ENCODE peak calls at places on chromosomes 12 and 14, in ten cellular contexts. One of them, this sample, is unnamed.
A peak's percentile ranks its signal among the peaks of the same experiment; 100 is the strongest.

GRCh38 chr12:122837306-122838265 is 2.3 kb downstream of the HIP1R start:
- DNase-seq in stomach: peak; percentile 76
- DNase-seq in CD8-positive, alpha-beta T cell: no peak
- DNase-seq in tibial nerve: no peak
- DNase-seq in uterus: no peak
- DNase-seq in AG04450: no peak
- DNase-seq in HCT116: no peak
- DNase-seq in dorsolateral prefrontal cortex: no peak
- DNase-seq in fibroblast of the aortic adventitia: no peak
- DNase-seq in thyroid gland: no peak
- DNase-seq in this sample: no peak

GRCh38 chr12:54125950-54126695 is 62.7 kb downstream of the SMUG1 start:
- DNase-seq in stomach: peak; percentile 75
- DNase-seq in CD8-positive, alpha-beta T cell: no peak
- DNase-seq in tibial nerve: peak; percentile 32
- DNase-seq in uterus: peak; percentile 43
- DNase-seq in AG04450: no peak
- DNase-seq in HCT116: no peak
- DNase-seq in dorsolateral prefrontal cortex: no peak
- DNase-seq in fibroblast of the aortic adventitia: no peak
- DNase-seq in thyroid gland: peak; percentile 8
- DNase-seq in this sample: peak; percentile 24

GRCh38 chr12:58034311-58034710 is 92.9 kb downstream of the ATP23 start:
- DNase-seq in stomach: no peak
- DNase-seq in CD8-positive, alpha-beta T cell: no peak
- DNase-seq in tibial nerve: no peak
- DNase-seq in uterus: no peak
- DNase-seq in AG04450: no peak
- DNase-seq in HCT116: no peak
- DNase-seq in dorsolateral prefrontal cortex: no peak
- DNase-seq in fibroblast of the aortic adventitia: no peak
- DNase-seq in thyroid gland: no peak
- DNase-seq in this sample: peak; percentile 83

GRCh38 chr12:30898846-30899245 is 27.7 kb upstream of the TSPAN11 start:
- DNase-seq in stomach: no peak
- DNase-seq in CD8-positive, alpha-beta T cell: no peak
- DNase-seq in tibial nerve: no peak
- DNase-seq in uterus: no peak
- DNase-seq in AG04450: no peak
- DNase-seq in HCT116: no peak
- DNase-seq in dorsolateral prefrontal cortex: no peak
- DNase-seq in fibroblast of the aortic adventitia: no peak
- DNase-seq in thyroid gland: no peak
- DNase-seq in this sample: no peak

GRCh38 chr14:106657460-106657859 is 1131.1 kb downstream of the TMEM121 start:
- DNase-seq in stomach: no peak
- DNase-seq in CD8-positive, alpha-beta T cell: peak; percentile 56
- DNase-seq in tibial nerve: no peak
- DNase-seq in uterus: no peak
- DNase-seq in AG04450: no peak
- DNase-seq in HCT116: no peak
- DNase-seq in dorsolateral prefrontal cortex: no peak
- DNase-seq in fibroblast of the aortic adventitia: no peak
- DNase-seq in thyroid gland: no peak
- DNase-seq in this sample: no peak

GRCh38 chr12:67816269-67816668 is 167.7 kb downstream of the DYRK2 start:
- DNase-seq in stomach: no peak
- DNase-seq in CD8-positive, alpha-beta T cell: no peak
- DNase-seq in tibial nerve: no peak
- DNase-seq in uterus: no peak
- DNase-seq in AG04450: no peak
- DNase-seq in HCT116: no peak
- DNase-seq in dorsolateral prefrontal cortex: no peak
- DNase-seq in fibroblast of the aortic adventitia: no peak
- DNase-seq in thyroid gland: no peak
- DNase-seq in this sample: no peak

GRCh38 chr12:119613319-119613936 is 19.9 kb downstream of the TMEM233 start:
- DNase-seq in stomach: peak; percentile 35
- DNase-seq in CD8-positive, alpha-beta T cell: no peak
- DNase-seq in tibial nerve: no peak
- DNase-seq in uterus: no peak
- DNase-seq in AG04450: no peak
- DNase-seq in HCT116: peak; percentile 70
- DNase-seq in dorsolateral prefrontal cortex: no peak
- DNase-seq in fibroblast of the aortic adventitia: peak; percentile 31
- DNase-seq in thyroid gland: peak; percentile 82
- DNase-seq in this sample: no peak

GRCh38 chr12:22656376-22656775 is 31.4 kb downstream of the ETNK1 start:
- DNase-seq in stomach: no peak
- DNase-seq in CD8-positive, alpha-beta T cell: no peak
- DNase-seq in tibial nerve: no peak
- DNase-seq in uterus: no peak
- DNase-seq in AG04450: no peak
- DNase-seq in HCT116: no peak
- DNase-seq in dorsolateral prefrontal cortex: no peak
- DNase-seq in fibroblast of the aortic adventitia: no peak
- DNase-seq in thyroid gland: peak; percentile 44
- DNase-seq in this sample: no peak

GRCh38 chr12:21502164-21502496 is 541 bp downstream of the GOLT1B start:
- DNase-seq in stomach: peak; percentile 26
- DNase-seq in CD8-positive, alpha-beta T cell: peak; percentile 41
- DNase-seq in tibial nerve: no peak
- DNase-seq in uterus: no peak
- DNase-seq in AG04450: no peak
- DNase-seq in HCT116: no peak
- DNase-seq in dorsolateral prefrontal cortex: peak; percentile 33
- DNase-seq in fibroblast of the aortic adventitia: peak; percentile 33
- DNase-seq in thyroid gland: peak; percentile 42
- DNase-seq in this sample: peak; percentile 42

GRCh38 chr14:38254565-38255407 is 1.1 kb downstream of the CLEC14A start:
- DNase-seq in stomach: peak; percentile 41
- DNase-seq in CD8-positive, alpha-beta T cell: no peak
- DNase-seq in tibial nerve: no peak
- DNase-seq in uterus: no peak
- DNase-seq in AG04450: no peak
- DNase-seq in HCT116: no peak
- DNase-seq in dorsolateral prefrontal cortex: no peak
- DNase-seq in fibroblast of the aortic adventitia: no peak
- DNase-seq in thyroid gland: no peak
- DNase-seq in this sample: no peak

GRCh38 chr14:95275507-95275906 is 44.2 kb downstream of the CLMN start:
- DNase-seq in stomach: no peak
- DNase-seq in CD8-positive, alpha-beta T cell: no peak
- DNase-seq in tibial nerve: no peak
- DNase-seq in uterus: no peak
- DNase-seq in AG04450: no peak
- DNase-seq in HCT116: no peak
- DNase-seq in dorsolateral prefrontal cortex: no peak
- DNase-seq in fibroblast of the aortic adventitia: no peak
- DNase-seq in thyroid gland: no peak
- DNase-seq in this sample: no peak

GRCh38 chr12:121626853-121627623 is 708 bp downstream of the ORAI1 start:
- DNase-seq in stomach: peak; percentile 58
- DNase-seq in CD8-positive, alpha-beta T cell: peak; percentile 84
- DNase-seq in tibial nerve: peak; percentile 44
- DNase-seq in uterus: peak; percentile 60
- DNase-seq in AG04450: no peak
- DNase-seq in HCT116: no peak
- DNase-seq in dorsolateral prefrontal cortex: peak; percentile 43
- DNase-seq in fibroblast of the aortic adventitia: peak; percentile 57
- DNase-seq in thyroid gland: peak; percentile 70
- DNase-seq in this sample: peak; percentile 74

GRCh38 chr12:13190275-13190674 is 6.3 kb upstream of the EMP1 start:
- DNase-seq in stomach: no peak
- DNase-seq in CD8-positive, alpha-beta T cell: no peak
- DNase-seq in tibial nerve: no peak
- DNase-seq in uterus: no peak
- DNase-seq in AG04450: no peak
- DNase-seq in HCT116: no peak
- DNase-seq in dorsolateral prefrontal cortex: no peak
- DNase-seq in fibroblast of the aortic adventitia: no peak
- DNase-seq in thyroid gland: no peak
- DNase-seq in this sample: no peak

GRCh38 chr12:100234591-100235304 is 32.1 kb downstream of the DEPDC4 start:
- DNase-seq in stomach: no peak
- DNase-seq in CD8-positive, alpha-beta T cell: no peak
- DNase-seq in tibial nerve: no peak
- DNase-seq in uterus: no peak
- DNase-seq in AG04450: peak; percentile 51
- DNase-seq in HCT116: peak; percentile 29
- DNase-seq in dorsolateral prefrontal cortex: no peak
- DNase-seq in fibroblast of the aortic adventitia: peak; percentile 83
- DNase-seq in thyroid gland: no peak
- DNase-seq in this sample: no peak
- H3K4me3 ChIP-seq in stomach: no peak overlapping the region
- H3K4me3 ChIP-seq in CD8-positive, alpha-beta T cell: no peak overlapping the region
- H3K4me3 ChIP-seq in tibial nerve: no peak overlapping the region
- H3K4me3 ChIP-seq in uterus: no peak overlapping the region
- H3K4me3 ChIP-seq in AG04450: no peak overlapping the region
- H3K4me3 ChIP-seq in HCT116: no peak overlapping the region
- H3K4me3 ChIP-seq in dorsolateral prefrontal cortex: no peak overlapping the region
- H3K4me3 ChIP-seq in fibroblast of the aortic adventitia: no peak overlapping the region
- H3K4me3 ChIP-seq in thyroid gland: no peak overlapping the region
- H3K4me3 ChIP-seq in this sample: no peak overlapping the region

GRCh38 chr12:91804533-91804932 is 341.1 kb downstream of the BTG1 start:
- DNase-seq in stomach: no peak
- DNase-seq in CD8-positive, alpha-beta T cell: no peak
- DNase-seq in tibial nerve: no peak
- DNase-seq in uterus: no peak
- DNase-seq in AG04450: no peak
- DNase-seq in HCT116: peak; percentile 81
- DNase-seq in dorsolateral prefrontal cortex: no peak
- DNase-seq in fibroblast of the aortic adventitia: no peak
- DNase-seq in thyroid gland: no peak
- DNase-seq in this sample: no peak

GRCh38 chr12:91801048-91801447 is 344.6 kb downstream of the BTG1 start:
- DNase-seq in stomach: no peak
- DNase-seq in CD8-positive, alpha-beta T cell: no peak
- DNase-seq in tibial nerve: no peak
- DNase-seq in uterus: no peak
- DNase-seq in AG04450: no peak
- DNase-seq in HCT116: no peak
- DNase-seq in dorsolateral prefrontal cortex: no peak
- DNase-seq in fibroblast of the aortic adventitia: no peak
- DNase-seq in thyroid gland: no peak
- DNase-seq in this sample: no peak

GRCh38 chr12:91810531-91810930 is 335.1 kb downstream of the BTG1 start:
- DNase-seq in stomach: no peak
- DNase-seq in CD8-positive, alpha-beta T cell: no peak
- DNase-seq in tibial nerve: no peak
- DNase-seq in uterus: no peak
- DNase-seq in AG04450: no peak
- DNase-seq in HCT116: no peak
- DNase-seq in dorsolateral prefrontal cortex: no peak
- DNase-seq in fibroblast of the aortic adventitia: no peak
- DNase-seq in thyroid gland: no peak
- DNase-seq in this sample: no peak

GRCh38 chr12:91810077-91810476 is 335.6 kb downstream of the BTG1 start:
- DNase-seq in stomach: no peak
- DNase-seq in CD8-positive, alpha-beta T cell: no peak
- DNase-seq in tibial nerve: no peak
- DNase-seq in uterus: no peak
- DNase-seq in AG04450: no peak
- DNase-seq in HCT116: no peak
- DNase-seq in dorsolateral prefrontal cortex: no peak
- DNase-seq in fibroblast of the aortic adventitia: no peak
- DNase-seq in thyroid gland: no peak
- DNase-seq in this sample: no peak

DNA sequence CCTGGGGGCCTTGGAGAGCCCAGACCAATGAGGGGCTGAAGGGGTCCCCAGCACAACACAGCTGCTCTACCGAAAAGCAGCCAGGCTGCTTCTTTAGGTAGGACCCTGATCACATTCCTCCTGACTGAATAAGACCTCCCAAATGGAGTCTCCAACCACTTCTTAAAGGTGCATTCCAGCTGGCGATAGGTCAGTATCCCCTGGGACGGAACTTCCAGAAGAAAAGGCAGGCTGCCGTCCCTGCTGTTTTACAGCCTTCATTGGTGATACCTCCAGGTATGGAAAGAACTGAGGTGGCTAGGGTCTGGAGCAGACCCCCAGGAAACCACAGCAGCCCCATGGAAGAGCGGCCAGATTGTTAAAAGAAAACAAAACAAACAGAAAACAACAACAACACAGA is 340.6 kb downstream of the BTG1 start:
- DNase-seq in stomach: no peak
- DNase-seq in CD8-positive, alpha-beta T cell: no peak
- DNase-seq in tibial nerve: no peak
- DNase-seq in uterus: no peak
- DNase-seq in AG04450: no peak
- DNase-seq in HCT116: no peak
- DNase-seq in dorsolateral prefrontal cortex: no peak
- DNase-seq in fibroblast of the aortic adventitia: no peak
- DNase-seq in thyroid gland: no peak
- DNase-seq in this sample: no peak
- H3K4me3 ChIP-seq in stomach: no peak overlapping the region
- H3K4me3 ChIP-seq in CD8-positive, alpha-beta T cell: no peak overlapping the region
- H3K4me3 ChIP-seq in tibial nerve: no peak overlapping the region
- H3K4me3 ChIP-seq in uterus: no peak overlapping the region
- H3K4me3 ChIP-seq in AG04450: no peak overlapping the region
- H3K4me3 ChIP-seq in HCT116: no peak overlapping the region
- H3K4me3 ChIP-seq in dorsolateral prefrontal cortex: no peak overlapping the region
- H3K4me3 ChIP-seq in fibroblast of the aortic adventitia: no peak overlapping the region
- H3K4me3 ChIP-seq in thyroid gland: no peak overlapping the region
- H3K4me3 ChIP-seq in this sample: no peak overlapping the region

DNA sequence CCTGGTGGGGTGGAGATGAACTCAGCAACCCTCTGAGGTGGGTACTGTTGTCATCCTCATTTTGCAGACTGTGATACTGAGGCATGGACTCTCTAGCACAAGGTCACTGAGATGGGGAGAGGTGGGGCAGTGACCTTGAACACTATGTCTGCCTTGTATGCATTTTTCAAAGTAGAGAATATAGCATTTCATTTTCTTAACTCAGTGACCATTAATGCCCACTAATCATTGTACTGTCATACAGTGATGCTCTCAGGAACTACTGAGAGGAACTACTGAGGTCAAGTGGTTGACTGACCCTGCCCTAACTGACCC is 2.1 kb downstream of the L3HYPDH start:
- DNase-seq in stomach: no peak
- DNase-seq in CD8-positive, alpha-beta T cell: no peak
- DNase-seq in tibial nerve: no peak
- DNase-seq in uterus: no peak
- DNase-seq in AG04450: no peak
- DNase-seq in HCT116: no peak
- DNase-seq in dorsolateral prefrontal cortex: no peak
- DNase-seq in fibroblast of the aortic adventitia: no peak
- DNase-seq in thyroid gland: no peak
- DNase-seq in this sample: no peak
- H3K4me3 ChIP-seq in stomach: peak overlapping the region; percentile 84
- H3K4me3 ChIP-seq in CD8-positive, alpha-beta T cell: no peak overlapping the region
- H3K4me3 ChIP-seq in tibial nerve: peak overlapping the region; percentile 8
- H3K4me3 ChIP-seq in uterus: no peak overlapping the region
- H3K4me3 ChIP-seq in AG04450: peak overlapping the region; percentile 87
- H3K4me3 ChIP-seq in HCT116: no peak overlapping the region
- H3K4me3 ChIP-seq in dorsolateral prefrontal cortex: peak overlapping the region; percentile 96
- H3K4me3 ChIP-seq in fibroblast of the aortic adventitia: peak overlapping the region; percentile 95
- H3K4me3 ChIP-seq in thyroid gland: peak overlapping the region; percentile 89
- H3K4me3 ChIP-seq in this sample: peak overlapping the region; percentile 89

DNA sequence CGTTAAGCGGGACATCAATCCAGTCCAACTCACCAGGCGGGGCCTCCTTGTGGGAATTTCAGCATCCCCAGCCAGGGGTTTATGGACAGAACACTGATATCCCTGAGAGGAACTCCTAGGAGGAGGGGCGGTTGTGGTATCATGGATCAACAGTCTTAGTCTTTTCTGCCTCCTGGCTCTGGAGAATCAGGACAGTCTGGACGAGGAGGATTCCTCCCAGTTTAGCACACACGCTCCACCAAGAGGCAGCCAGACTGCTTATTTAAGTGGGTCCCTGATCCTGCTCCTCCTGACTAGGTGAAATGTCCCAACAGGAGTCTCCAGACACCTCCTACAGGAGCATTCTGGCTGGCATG is 10.4 kb upstream of the ZNF705A start:
- DNase-seq in stomach: no peak
- DNase-seq in CD8-positive, alpha-beta T cell: no peak
- DNase-seq in tibial nerve: no peak
- DNase-seq in uterus: no peak
- DNase-seq in AG04450: no peak
- DNase-seq in HCT116: no peak
- DNase-seq in dorsolateral prefrontal cortex: no peak
- DNase-seq in fibroblast of the aortic adventitia: no peak
- DNase-seq in thyroid gland: no peak
- DNase-seq in this sample: no peak
- H3K4me3 ChIP-seq in stomach: no peak overlapping the region
- H3K4me3 ChIP-seq in CD8-positive, alpha-beta T cell: no peak overlapping the region
- H3K4me3 ChIP-seq in tibial nerve: no peak overlapping the region
- H3K4me3 ChIP-seq in uterus: no peak overlapping the region
- H3K4me3 ChIP-seq in AG04450: peak overlapping the region; percentile 21
- H3K4me3 ChIP-seq in HCT116: no peak overlapping the region
- H3K4me3 ChIP-seq in dorsolateral prefrontal cortex: peak overlapping the region; percentile 51
- H3K4me3 ChIP-seq in fibroblast of the aortic adventitia: peak overlapping the region; percentile 49
- H3K4me3 ChIP-seq in thyroid gland: no peak overlapping the region
- H3K4me3 ChIP-seq in this sample: no peak overlapping the region

This sample was measured in SJSA1.